ENCODE peak calls at places on chromosome 6, in seven cellular contexts. One of them, this sample, is unnamed.

GRCh38 chr6:87351583-87351982 is 7.0 kb downstream of the C6orf163 start:
- DNase-seq in K562: no peak
- DNase-seq in HepG2: no peak
- DNase-seq in GM12878: no peak
- DNase-seq in SK-N-SH: no peak
- DNase-seq in H1: no peak
- DNase-seq in HCT116: no peak
- DNase-seq in this sample: no peak

GRCh38 chr6:31582230-31582601 is at the start of gene LTB:
- DNase-seq in GM12878: no peak
- DNase-seq in HCT116: no peak
- DNase-seq in H1: no peak
- DNase-seq in SK-N-SH: no peak
- DNase-seq in HepG2: no peak
- DNase-seq in K562: no peak
- DNase-seq in this sample: no peak

GRCh38 chr6:26330835-26331808 is 33.9 kb upstream of the BTN3A2 start:
- DNase-seq in HCT116: no peak
- DNase-seq in H1: peak; percentile 82
- DNase-seq in SK-N-SH: peak; percentile 9
- DNase-seq in K562: peak; percentile 90
- DNase-seq in HepG2: peak; percentile 73
- DNase-seq in GM12878: no peak
- DNase-seq in this sample: no peak

GRCh38 chr6:83861077-83861476 is 1.6 kb downstream of the CYB5R4 start:
- DNase-seq in H1: no peak
- DNase-seq in HepG2: no peak
- DNase-seq in K562: no peak
- DNase-seq in SK-N-SH: no peak
- DNase-seq in HCT116: no peak
- DNase-seq in GM12878: no peak
- DNase-seq in this sample: no peak

GRCh38 chr6:166325383-166326042 is 16.8 kb downstream of the SFT2D1 start:
- DNase-seq in HepG2: no peak
- DNase-seq in K562: no peak
- DNase-seq in SK-N-SH: no peak
- DNase-seq in H1: peak; percentile 35
- DNase-seq in HCT116: no peak
- DNase-seq in GM12878: peak; percentile 43
- DNase-seq in this sample: no peak

GRCh38 chr6:26131618-26132017 is 44.4 kb downstream of the HFE start:
- DNase-seq in HCT116: no peak
- DNase-seq in SK-N-SH: no peak
- DNase-seq in K562: no peak
- DNase-seq in GM12878: no peak
- DNase-seq in H1: no peak
- DNase-seq in HepG2: no peak
- DNase-seq in this sample: no peak

GRCh38 chr6:116649129-116649528 is 19.4 kb downstream of the ZUP1 start:
- DNase-seq in HepG2: no peak
- DNase-seq in SK-N-SH: no peak
- DNase-seq in H1: no peak
- DNase-seq in K562: no peak
- DNase-seq in GM12878: no peak
- DNase-seq in HCT116: no peak
- DNase-seq in this sample: no peak

GRCh38 chr6:18081025-18081668 is 41.3 kb downstream of the NHLRC1 start:
- DNase-seq in SK-N-SH: no peak
- DNase-seq in H1: no peak
- DNase-seq in K562: no peak
- DNase-seq in HepG2: peak; percentile 89
- DNase-seq in GM12878: no peak
- DNase-seq in HCT116: no peak
- DNase-seq in this sample: no peak

GRCh38 chr6:162917506-162917905 is 189.7 kb downstream of the PACRG start:
- DNase-seq in HCT116: no peak
- DNase-seq in H1: no peak
- DNase-seq in K562: no peak
- DNase-seq in HepG2: no peak
- DNase-seq in SK-N-SH: peak; percentile 47
- DNase-seq in GM12878: no peak
- DNase-seq in this sample: no peak

GRCh38 chr6:43840490-43841218 is 70.6 kb downstream of the VEGFA start:
- DNase-seq in HepG2: no peak
- DNase-seq in SK-N-SH: no peak
- DNase-seq in H1: no peak
- DNase-seq in HCT116: no peak
- DNase-seq in K562: no peak
- DNase-seq in GM12878: no peak
- DNase-seq in this sample: no peak
- TF ChIP-seq JUND in HepG2: no peak
- TF ChIP-seq JUND in SK-N-SH: no peak
- TF ChIP-seq JUND in H1: no peak
- TF ChIP-seq JUND in HCT116: no peak
- TF ChIP-seq JUND in K562: no peak
- TF ChIP-seq JUND in GM12878: no peak
- TF ChIP-seq JUND in this sample: no peak

GRCh38 chr6:107419747-107420146 is 39.6 kb downstream of the PDSS2 start:
- DNase-seq in H1: no peak
- DNase-seq in GM12878: no peak
- DNase-seq in K562: no peak
- DNase-seq in HepG2: no peak
- DNase-seq in SK-N-SH: no peak
- DNase-seq in HCT116: no peak
- DNase-seq in this sample: no peak

GRCh38 chr6:107421696-107422256 is 37.6 kb downstream of the PDSS2 start:
- DNase-seq in HCT116: no peak
- DNase-seq in H1: no peak
- DNase-seq in SK-N-SH: no peak
- DNase-seq in K562: no peak
- DNase-seq in GM12878: no peak
- DNase-seq in HepG2: peak; percentile 7
- DNase-seq in this sample: no peak

GRCh38 chr6:107416179-107416578 is 43.2 kb downstream of the PDSS2 start:
- DNase-seq in HCT116: no peak
- DNase-seq in SK-N-SH: peak; percentile 16
- DNase-seq in K562: no peak
- DNase-seq in GM12878: no peak
- DNase-seq in HepG2: no peak
- DNase-seq in H1: no peak
- DNase-seq in this sample: no peak

GRCh38 chr6:107414246-107414645 is 45.1 kb downstream of the PDSS2 start:
- DNase-seq in SK-N-SH: no peak
- DNase-seq in K562: no peak
- DNase-seq in HCT116: no peak
- DNase-seq in HepG2: no peak
- DNase-seq in GM12878: no peak
- DNase-seq in H1: no peak
- DNase-seq in this sample: no peak

DNA sequence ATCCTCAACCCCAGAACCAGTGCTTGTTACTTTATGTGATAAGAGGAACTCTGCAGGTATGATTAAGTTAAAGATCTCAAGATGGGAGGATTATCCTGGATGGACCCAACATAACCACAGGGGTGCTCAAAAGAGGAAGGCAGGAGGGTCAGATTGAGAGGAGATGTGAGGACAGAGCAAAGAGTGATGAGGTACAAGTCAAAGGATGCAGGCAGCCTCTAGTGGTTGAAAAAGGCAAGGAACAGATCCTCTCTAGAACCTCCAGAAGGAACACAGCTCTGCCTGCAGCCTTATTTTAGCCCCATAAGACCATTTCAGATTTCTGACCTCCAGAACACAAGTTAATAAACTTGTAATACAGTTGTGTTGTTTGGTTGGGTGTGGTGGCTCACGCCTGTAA is 41.2 kb downstream of the PDSS2 start:
- DNase-seq in HCT116: no peak
- DNase-seq in K562: peak; percentile 30
- DNase-seq in HepG2: peak; percentile 11
- DNase-seq in GM12878: no peak
- DNase-seq in H1: no peak
- DNase-seq in SK-N-SH: no peak
- DNase-seq in this sample: peak; percentile 6
- TF ChIP-seq JUND in HCT116: no peak
- TF ChIP-seq JUND in K562: no peak
- TF ChIP-seq JUND in HepG2: no peak
- TF ChIP-seq JUND in GM12878: no peak
- TF ChIP-seq JUND in H1: no peak
- TF ChIP-seq JUND in SK-N-SH: no peak
- TF ChIP-seq JUND in this sample: no peak

DNA sequence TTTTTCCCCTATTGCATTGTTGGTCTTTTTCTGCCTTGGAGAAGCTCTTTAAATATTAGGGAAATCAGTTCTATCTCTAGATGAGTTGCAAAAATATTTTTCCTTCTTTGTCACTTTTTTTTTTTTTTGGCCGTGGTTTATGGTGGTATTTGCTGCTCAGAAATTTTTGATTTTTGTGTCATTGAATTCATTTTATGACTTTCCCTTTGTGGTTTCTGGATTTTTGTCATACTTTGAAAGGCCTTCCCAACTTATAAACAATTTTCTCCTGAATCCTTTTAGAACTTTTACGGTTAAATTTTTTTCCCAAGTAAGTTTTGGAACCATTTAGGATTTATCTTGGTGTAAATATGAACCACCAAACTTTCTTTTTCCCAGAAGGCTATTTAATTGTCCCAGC is 145.6 kb downstream of the GJA10 start:
- DNase-seq in K562: no peak
- DNase-seq in HCT116: no peak
- DNase-seq in GM12878: no peak
- DNase-seq in SK-N-SH: no peak
- DNase-seq in HepG2: no peak
- DNase-seq in H1: no peak
- DNase-seq in this sample: no peak
- TF ChIP-seq JUND in K562: no peak
- TF ChIP-seq JUND in HCT116: no peak
- TF ChIP-seq JUND in GM12878: no peak
- TF ChIP-seq JUND in SK-N-SH: peak; percentile 19
- TF ChIP-seq JUND in HepG2: no peak
- TF ChIP-seq JUND in H1: no peak
- TF ChIP-seq JUND in this sample: no peak

DNA sequence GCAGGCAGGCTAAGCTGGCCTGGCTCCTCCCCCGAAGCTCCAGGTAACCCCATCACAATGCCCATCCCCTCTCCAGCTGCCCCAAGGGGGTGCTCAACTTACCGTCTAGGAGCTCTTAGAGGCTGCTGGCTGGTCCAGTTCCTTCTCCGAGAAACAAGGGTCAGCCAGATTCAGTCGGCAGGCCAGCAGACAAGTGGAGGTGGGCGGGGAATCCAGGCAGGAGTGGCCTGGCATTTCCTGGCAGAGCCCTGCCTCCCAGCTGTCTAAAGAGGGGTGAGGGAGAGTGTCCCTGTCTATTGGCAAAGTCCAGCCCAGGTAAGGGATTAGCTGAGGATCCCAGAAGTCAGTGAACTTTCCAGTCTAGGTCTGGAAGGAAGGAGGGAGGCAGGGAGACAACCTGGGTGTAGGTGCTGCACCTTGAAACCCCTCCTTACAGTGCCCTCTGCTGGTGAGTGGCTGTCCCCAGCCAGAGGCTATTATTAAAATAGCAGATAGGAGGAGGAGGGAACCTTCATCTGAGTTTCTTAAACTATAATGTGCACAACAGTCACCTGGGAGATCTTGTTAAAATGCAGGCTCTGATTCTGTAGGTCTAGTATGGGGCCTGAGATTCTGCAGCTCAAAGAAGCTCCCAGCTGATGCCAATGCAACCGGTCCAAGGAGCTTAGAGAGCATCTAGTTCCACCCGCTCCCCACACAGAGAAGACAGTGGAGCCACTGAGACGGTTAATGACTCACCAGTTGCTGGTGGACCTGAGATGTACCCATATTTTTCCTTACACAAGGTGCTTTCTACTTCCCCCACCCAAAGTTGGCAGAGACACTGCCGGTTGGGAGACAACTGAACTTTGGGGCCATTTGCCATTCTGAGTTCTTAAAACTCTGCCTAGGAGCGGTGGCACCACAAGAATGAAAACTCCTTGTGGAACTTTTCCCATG is at the start of gene UNC5CL:
- DNase-seq in HCT116: peak; percentile 27
- DNase-seq in H1: peak; percentile 84
- DNase-seq in K562: peak; percentile 70
- DNase-seq in GM12878: no peak
- DNase-seq in HepG2: peak; percentile 45
- DNase-seq in SK-N-SH: peak; percentile 45
- DNase-seq in this sample: peak; percentile 53
- TF ChIP-seq JUND in HCT116: no peak
- TF ChIP-seq JUND in H1: no peak
- TF ChIP-seq JUND in K562: no peak
- TF ChIP-seq JUND in GM12878: no peak
- TF ChIP-seq JUND in HepG2: no peak
- TF ChIP-seq JUND in SK-N-SH: no peak
- TF ChIP-seq JUND in this sample: no peak

DNA sequence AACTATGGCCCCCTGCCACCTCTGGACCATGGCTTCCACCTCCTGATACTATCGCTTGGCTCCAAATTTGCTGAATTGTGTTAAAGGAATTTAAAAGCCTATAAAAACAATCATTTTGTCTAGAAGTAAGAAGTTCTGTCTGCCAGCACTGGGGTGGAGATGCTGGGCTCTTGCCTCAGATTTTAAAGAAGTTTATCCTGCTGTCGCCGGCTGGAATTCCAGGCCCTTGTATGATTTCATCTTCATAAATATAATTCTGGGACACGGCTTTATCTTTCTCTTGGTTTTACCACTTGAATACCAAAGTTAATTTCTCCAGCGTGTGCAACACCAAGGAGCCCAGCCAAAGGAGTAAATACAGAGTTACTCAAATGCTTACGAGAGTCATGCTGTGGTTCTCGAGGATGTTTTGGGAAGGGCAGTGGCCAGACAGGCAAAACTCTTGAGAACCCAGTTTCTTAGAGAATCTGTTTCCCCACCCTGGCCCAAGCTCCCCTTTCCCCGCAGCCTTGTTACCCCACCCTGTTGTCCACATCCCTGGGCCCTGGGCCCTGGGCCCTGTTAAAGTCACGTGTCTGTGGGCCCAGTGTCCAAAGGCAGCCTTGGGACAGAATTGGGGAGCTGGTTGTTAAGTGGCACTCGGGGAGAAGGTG is 31.9 kb downstream of the C6orf89 start:
- DNase-seq in HepG2: no peak
- DNase-seq in HCT116: no peak
- DNase-seq in K562: no peak
- DNase-seq in GM12878: no peak
- DNase-seq in SK-N-SH: no peak
- DNase-seq in H1: no peak
- DNase-seq in this sample: no peak
- TF ChIP-seq JUND in HepG2: no peak
- TF ChIP-seq JUND in HCT116: no peak
- TF ChIP-seq JUND in K562: no peak
- TF ChIP-seq JUND in GM12878: no peak
- TF ChIP-seq JUND in SK-N-SH: no peak
- TF ChIP-seq JUND in H1: no peak
- TF ChIP-seq JUND in this sample: no peak